ENCODE peak calls at places on chromosomes 2 and 18, in nine cellular contexts. N, F, M, G, E, D, J, B and U are unnamed samples.

GRCh38 chr2:13901526-13901925 is 731.0 kb upstream of the LRATD1 start:
- DNase-seq in E (no peak), F (no peak), G (no peak), B (no peak), D (no peak), N (no peak), M (no peak), J (no peak), U (no peak)

GRCh38 chr2:100615471-100615870 is 52.7 kb downstream of the PDCL3 start:
- DNase-seq in G (no peak), N (no peak), E (no peak), F (no peak), J (no peak), B (no peak), D (no peak), M (no peak), U (no peak)

GRCh38 chr2:166373951-166374350 is 1.8 kb downstream of the SCN9A start:
- DNase-seq in J (no peak), B (no peak), D (no peak), E (peak), F (no peak), N (peak), G (no peak), M (no peak), U (no peak)

GRCh38 chr2:42089340-42089925 is 41.6 kb downstream of the PKDCC start:
- DNase-seq in J (no peak), G (peak), B (peak), E (peak), D (peak), M (peak), F (no peak), N (peak), U (peak)

GRCh38 chr2:101745711-101746694 is 48.5 kb downstream of the MAP4K4 start:
- DNase-seq in F (no peak), M (no peak), B (no peak), J (no peak), D (no peak), E (peak), N (peak), G (no peak), U (no peak)

GRCh38 chr18:48159816-48160215 is 229.4 kb upstream of the SMAD2 start:
- DNase-seq in E (no peak), B (no peak), N (no peak), F (no peak), J (no peak), G (no peak), D (no peak), M (no peak), U (no peak)

GRCh38 chr18:59767732-59768131 is 70.5 kb upstream of the CCBE1 start:
- DNase-seq in J (no peak), B (no peak), G (no peak), D (no peak), M (no peak), N (peak), F (no peak), E (peak), U (no peak)

GRCh38 chr2:210363261-210363660 is 48.3 kb upstream of the MYL1 start:
- DNase-seq in E (no peak), M (no peak), J (no peak), B (no peak), N (no peak), F (no peak), G (no peak), D (no peak), U (no peak)

GRCh38 chr2:98514879-98515570 is 70.4 kb downstream of the INPP4A start:
- DNase-seq in B (no peak), J (no peak), N (peak), M (no peak), E (peak), D (no peak), G (no peak), F (no peak), U (no peak)

GRCh38 chr2:118065927-118066326 is 22.3 kb upstream of the INSIG2 start:
- DNase-seq in D (no peak), F (no peak), M (no peak), J (no peak), G (no peak), B (no peak), E (no peak), N (no peak), U (no peak)

GRCh38 chr2:163794635-163795034 is 58.8 kb upstream of the FIGN start:
- DNase-seq in E (peak), F (no peak), B (no peak), M (no peak), D (no peak), G (no peak), N (no peak), J (no peak), U (no peak)

GRCh38 chr2:55802067-55802466 is 108.4 kb upstream of the PNPT1 start:
- DNase-seq in N (no peak), G (no peak), E (no peak), D (no peak), B (no peak), F (no peak), J (no peak), M (no peak), U (no peak)

GRCh38 chr18:3193354-3193753 is 26.4 kb downstream of the MYOM1 start:
- DNase-seq in E (no peak), G (no peak), N (no peak), M (no peak), B (no peak), J (no peak), F (no peak), D (no peak), U (no peak)

GRCh38 chr2:46849741-46850474 is 65.7 kb downstream of the MCFD2 start:
- DNase-seq in G (no peak), N (peak), E (peak), M (no peak), B (no peak), F (no peak), J (no peak), D (no peak), U (no peak)

GRCh38 chr2:44515416-44515815 is 153.7 kb downstream of the CAMKMT start:
- DNase-seq in N (no peak), F (no peak), J (no peak), E (peak), M (no peak), G (no peak), D (no peak), B (no peak), U (no peak)

GRCh38 chr2:28993211-28993960 is 12.3 kb downstream of the TOGARAM2 start:
- DNase-seq in G (no peak), J (no peak), N (no peak), F (no peak), E (no peak), B (no peak), M (no peak), D (no peak), U (no peak)

GRCh38 chr2:65813772-65814171 is 381.4 kb upstream of the SPRED2 start:
- DNase-seq in B (no peak), N (no peak), G (no peak), D (no peak), F (no peak), J (no peak), E (no peak), M (no peak), U (no peak)

GRCh38 chr2:67526283-67526682 is 129.2 kb downstream of the ETAA1 start:
- DNase-seq in N (no peak), J (no peak), F (peak), G (no peak), E (peak), B (no peak), M (no peak), D (no peak), U (no peak)

GRCh38 chr2:105176429-105176828 is 65.1 kb upstream of the GPR45 start:
- DNase-seq in E (no peak), B (no peak), F (no peak), G (peak), J (no peak), D (no peak), N (no peak), M (no peak), U (no peak)

GRCh38 chr2:1793001-1793867 is 48.9 kb upstream of the PXDN start:
- DNase-seq in J (no peak), M (no peak), D (no peak), N (no peak), G (no peak), E (no peak), F (no peak), B (no peak), U (no peak)

GRCh38 chr2:20065885-20066602 is 14.6 kb upstream of the LAPTM4A start:
- DNase-seq in G (no peak), M (no peak), E (peak), D (no peak), B (no peak), F (peak), J (no peak), N (peak), U (no peak)

GRCh38 chr18:45657357-45658335 is 42.4 kb downstream of the SLC14A2 start:
- DNase-seq in M (no peak), E (peak), F (no peak), B (no peak), G (no peak), J (no peak), D (no peak), N (no peak), U (no peak)

GRCh38 chr2:38708900-38709321 is 42.2 kb downstream of the SRSF7 start:
- DNase-seq in F (no peak), J (no peak), G (no peak), E (no peak), M (no peak), D (no peak), N (no peak), B (no peak), U (no peak)

GRCh38 chr2:203650860-203651613 is 55.4 kb upstream of the CD28 start:
- DNase-seq in E (peak), D (no peak), N (peak), J (no peak), B (no peak), M (no peak), G (no peak), F (peak), U (no peak)

GRCh38 chr18:6875764-6876163 is 146.2 kb downstream of the ARHGAP28 start:
- DNase-seq in E (no peak), M (no peak), N (no peak), G (no peak), D (no peak), J (no peak), F (no peak), B (no peak), U (no peak)

GRCh38 chr18:6873352-6873751 is 143.8 kb downstream of the ARHGAP28 start:
- DNase-seq in D (no peak), E (no peak), M (no peak), N (no peak), G (no peak), F (no peak), J (no peak), B (no peak), U (no peak)

GRCh38 chr18:6877288-6877687 is 147.8 kb downstream of the ARHGAP28 start:
- DNase-seq in J (no peak), M (no peak), N (no peak), G (no peak), F (no peak), B (no peak), E (no peak), D (no peak), U (no peak)

GRCh38 chr18:6876646-6877045 is 147.1 kb downstream of the ARHGAP28 start:
- DNase-seq in F (no peak), G (no peak), M (no peak), J (no peak), E (no peak), B (no peak), D (no peak), N (peak), U (no peak)

GRCh38 chr18:6874316-6874715 is 144.8 kb downstream of the ARHGAP28 start:
- DNase-seq in B (no peak), G (no peak), F (no peak), D (no peak), M (no peak), J (no peak), N (no peak), E (peak), U (no peak)
- TF ChIP-seq CTCF in B (no peak), G (no peak), F (peak), D (no peak), M (no peak), J (peak), N (no peak), E (peak), U (no peak)

DNA sequence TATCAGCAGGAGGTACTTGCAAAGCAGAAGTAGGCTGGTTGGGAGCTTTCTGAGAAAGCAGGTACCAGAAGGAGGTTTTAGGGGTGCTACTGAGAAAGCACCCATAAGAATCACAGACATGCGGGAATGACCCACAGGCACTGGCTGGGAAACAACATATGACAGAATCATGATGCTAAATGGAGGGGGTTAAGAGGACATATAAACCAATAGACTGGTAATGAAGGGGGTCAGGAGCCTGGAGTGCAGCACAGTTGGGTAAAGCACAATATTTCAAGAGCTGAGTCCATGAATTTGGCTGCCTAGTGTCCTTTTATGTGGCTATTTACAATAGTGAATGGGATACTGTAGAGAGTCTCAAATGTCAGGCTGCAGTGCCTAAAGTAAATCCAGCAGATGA is 27.7 kb upstream of the GMCL1 start:
- DNase-seq in M (no peak), N (no peak), G (no peak), F (no peak), D (no peak), E (no peak), B (no peak), J (no peak), U (no peak)
- TF ChIP-seq CTCF in M (no peak), N (no peak), G (no peak), F (no peak), D (no peak), E (no peak), B (no peak), J (no peak), U (no peak)

GRCh38 chr2:222912776-222913175 is 51.9 kb downstream of the ACSL3 start:
- DNase-seq in F (no peak), J (no peak), M (no peak), B (no peak), G (no peak), D (no peak), E (no peak), N (no peak), U (no peak)

GRCh38 chr2:222915092-222915957 is 54.5 kb downstream of the ACSL3 start:
- DNase-seq in N (peak), G (no peak), F (no peak), J (no peak), D (no peak), E (peak), B (no peak), M (no peak), U (no peak)

GRCh38 chr2:222920657-222921186 is 59.9 kb downstream of the ACSL3 start:
- DNase-seq in G (no peak), F (no peak), E (no peak), M (no peak), D (no peak), J (no peak), B (no peak), N (no peak), U (no peak)

GRCh38 chr2:222919841-222920609 is 59.2 kb downstream of the ACSL3 start:
- DNase-seq in E (peak), N (peak), J (no peak), B (no peak), G (no peak), D (no peak), F (peak), M (no peak), U (no peak)

DNA sequence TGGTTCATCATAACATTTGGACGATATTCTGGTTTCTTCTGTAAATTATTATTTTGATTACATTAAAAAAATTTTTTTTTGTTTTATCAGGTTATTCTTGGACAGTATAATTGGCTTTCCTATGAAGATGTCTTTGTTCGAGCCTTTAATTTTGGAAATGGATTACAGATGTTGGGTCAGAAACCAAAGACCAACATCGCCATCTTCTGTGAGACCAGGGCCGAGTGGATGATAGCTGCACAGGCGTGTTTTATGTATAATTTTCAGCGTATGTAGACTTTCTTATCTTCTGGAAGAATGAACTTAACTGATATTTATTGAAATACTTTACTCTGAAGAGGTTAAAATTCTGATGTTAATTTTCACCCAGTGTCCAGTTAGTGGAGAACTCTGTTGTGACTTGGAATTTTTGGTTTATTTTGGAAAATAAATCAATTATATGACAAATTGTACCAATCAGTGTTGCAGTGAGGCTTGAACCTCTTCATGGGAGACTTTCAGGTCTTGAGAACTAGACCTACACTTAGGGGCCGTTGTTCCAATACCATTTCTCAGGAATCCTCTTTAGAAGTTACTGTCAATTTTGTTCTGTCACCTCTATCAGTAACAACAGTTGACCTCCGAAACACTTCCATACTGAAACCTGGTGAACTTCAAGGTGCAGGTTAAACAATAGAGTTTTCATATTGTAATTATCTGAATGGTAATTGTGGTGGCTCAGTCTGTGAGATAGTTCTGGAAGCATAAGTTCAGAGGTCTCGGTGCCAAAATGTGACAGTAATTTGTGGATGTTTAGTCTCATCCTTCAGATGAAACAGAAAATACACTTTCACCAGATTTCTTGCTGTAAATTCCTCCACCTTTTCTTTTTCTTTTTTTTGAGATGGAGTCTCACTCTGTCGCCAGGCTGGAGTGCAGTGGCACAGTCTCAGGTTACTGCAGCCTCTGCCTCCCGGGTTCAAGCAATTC is 55.7 kb downstream of the ACSL3 start:
- DNase-seq in G (no peak), B (no peak), D (no peak), J (no peak), E (no peak), N (no peak), M (no peak), F (no peak), U (no peak)
- TF ChIP-seq CTCF in G (peak), B (no peak), D (no peak), J (peak), E (no peak), N (no peak), M (peak), F (no peak), U (no peak)

DNA sequence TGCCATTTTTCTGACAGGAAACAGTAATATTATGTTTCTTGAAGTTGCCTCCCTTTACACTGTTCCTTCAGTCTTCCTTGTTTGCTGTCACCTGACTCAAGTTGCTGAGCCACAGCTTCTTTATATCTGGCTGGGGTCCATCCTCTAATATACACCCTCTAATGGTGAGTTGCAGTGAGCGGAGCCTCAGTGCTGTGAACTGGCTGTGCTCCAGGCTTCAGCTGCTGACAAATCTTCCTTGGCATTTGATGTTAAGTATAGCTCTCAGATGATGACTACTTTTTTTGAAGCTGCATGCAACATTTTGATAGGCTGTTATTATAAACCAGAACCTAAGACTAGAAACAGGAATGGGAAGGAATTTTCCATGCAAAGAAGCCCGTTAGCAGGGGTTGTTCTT is 366.7 kb downstream of the NUP35 start:
- DNase-seq in E (peak), M (no peak), J (no peak), B (no peak), G (no peak), D (no peak), N (peak), F (no peak), U (no peak)
- TF ChIP-seq CTCF in E (no peak), M (no peak), J (no peak), B (no peak), G (no peak), D (no peak), N (no peak), F (no peak), U (no peak)

DNA sequence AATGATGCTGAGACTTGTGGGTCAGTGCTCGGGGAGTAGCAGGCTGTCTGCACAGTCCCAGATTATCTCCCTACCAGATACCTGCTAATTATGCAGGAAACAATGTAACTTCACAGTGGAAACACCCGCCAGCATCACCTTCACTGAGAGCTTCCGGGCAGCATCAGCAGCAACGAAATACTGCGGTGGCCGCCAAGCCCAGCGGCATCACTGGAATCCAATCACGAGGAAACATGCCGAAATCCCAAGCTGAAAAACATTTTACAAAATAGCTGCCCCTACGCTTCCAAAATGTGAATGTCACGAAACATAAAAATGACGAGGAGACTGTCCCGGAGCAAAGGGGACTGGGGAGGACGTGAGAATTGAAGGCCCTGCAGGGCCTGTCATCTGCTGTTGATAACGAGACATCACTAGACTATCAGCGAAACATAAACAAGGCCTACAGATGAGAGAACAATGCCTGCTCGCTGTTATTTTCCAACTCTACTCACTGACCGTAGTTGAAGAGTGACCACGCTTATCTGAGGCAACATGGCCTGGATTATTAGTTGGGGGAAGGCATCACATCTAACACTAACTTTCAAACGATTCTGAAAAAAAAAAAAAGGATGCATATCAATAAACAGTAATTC is 82.6 kb downstream of the HDAC4 start:
- DNase-seq in F (no peak), E (no peak), M (no peak), B (no peak), G (no peak), D (no peak), J (no peak), N (no peak), U (no peak)
- TF ChIP-seq CTCF in F (no peak), E (no peak), M (no peak), B (no peak), G (no peak), D (no peak), J (no peak), N (no peak), U (no peak)

GRCh38 chr2:207321504-207321903 is 155.8 kb upstream of the KLF7 start:
- DNase-seq in B (no peak), N (no peak), E (no peak), F (no peak), M (no peak), G (no peak), J (no peak), D (no peak), U (no peak)

GRCh38 chr2:207319321-207319720 is 153.6 kb upstream of the KLF7 start:
- DNase-seq in J (no peak), B (no peak), M (no peak), D (no peak), N (no peak), F (no peak), G (no peak), E (no peak), U (no peak)

GRCh38 chr2:207317358-207317984 is 151.7 kb upstream of the KLF7 start:
- DNase-seq in D (no peak), N (peak), E (peak), F (no peak), B (no peak), M (no peak), J (no peak), G (no peak), U (no peak)

GRCh38 chr2:207318071-207318683 is 152.4 kb upstream of the KLF7 start:
- DNase-seq in G (no peak), E (no peak), M (no peak), N (peak), J (no peak), D (no peak), B (no peak), F (no peak), U (no peak)

GRCh38 chr2:207320381-207321159 is 154.8 kb upstream of the KLF7 start:
- DNase-seq in B (no peak), J (no peak), D (no peak), F (no peak), E (peak), G (no peak), M (no peak), N (no peak), U (no peak)
- TF ChIP-seq CTCF in B (no peak), J (no peak), D (no peak), F (no peak), E (no peak), G (no peak), M (no peak), N (peak), U (no peak)